ENCODE peak calls at places on chromosomes 5 and 9, in six cellular contexts. One of them, this sample, is unnamed.

GRCh38 chr9:14027114-14027812 is 286.7 kb downstream of the NFIB start:
- DNase-seq in mucosa of descending colon: peak; percentile 44
- DNase-seq in heart left ventricle: peak; percentile 75
- DNase-seq in breast epithelium: no peak
- DNase-seq in heart right ventricle: peak; percentile 44
- DNase-seq in fibroblast of lung: no peak
- DNase-seq in this sample: no peak

GRCh38 chr5:372911-373709 is 51.6 kb downstream of the AHRR start:
- DNase-seq in heart left ventricle: peak; percentile 58
- DNase-seq in heart right ventricle: no peak
- DNase-seq in fibroblast of lung: no peak
- DNase-seq in mucosa of descending colon: peak; percentile 4
- DNase-seq in breast epithelium: peak; percentile 16
- DNase-seq in this sample: peak; percentile 50

GRCh38 chr5:95870105-95870672 is 47.7 kb upstream of the GLRX start:
- DNase-seq in fibroblast of lung: no peak
- DNase-seq in heart left ventricle: no peak
- DNase-seq in heart right ventricle: no peak
- DNase-seq in mucosa of descending colon: no peak
- DNase-seq in breast epithelium: no peak
- DNase-seq in this sample: peak; percentile 82

GRCh38 chr9:77417570-77417969 is 230.6 kb downstream of the GNA14 start:
- DNase-seq in mucosa of descending colon: no peak
- DNase-seq in fibroblast of lung: peak; percentile 94
- DNase-seq in heart left ventricle: no peak
- DNase-seq in breast epithelium: no peak
- DNase-seq in heart right ventricle: no peak
- DNase-seq in this sample: no peak

GRCh38 chr9:21395778-21396717 is 10.8 kb upstream of the IFNA2 start:
- DNase-seq in fibroblast of lung: peak; percentile 18
- DNase-seq in breast epithelium: no peak
- DNase-seq in heart left ventricle: peak; percentile 76
- DNase-seq in mucosa of descending colon: peak; percentile 72
- DNase-seq in heart right ventricle: peak; percentile 57
- DNase-seq in this sample: peak; percentile 74

GRCh38 chr5:121691478-121691877 is 160.2 kb upstream of the FTMT start:
- DNase-seq in heart left ventricle: no peak
- DNase-seq in heart right ventricle: no peak
- DNase-seq in mucosa of descending colon: peak; percentile 2
- DNase-seq in fibroblast of lung: peak; percentile 22
- DNase-seq in breast epithelium: no peak
- DNase-seq in this sample: no peak

GRCh38 chr5:18113724-18114123 is 479.5 kb downstream of the TAF11L14 start:
- DNase-seq in breast epithelium: no peak
- DNase-seq in heart left ventricle: no peak
- DNase-seq in mucosa of descending colon: no peak
- DNase-seq in heart right ventricle: no peak
- DNase-seq in fibroblast of lung: peak; percentile 19
- DNase-seq in this sample: no peak

GRCh38 chr5:159908201-159908940 is 7.9 kb upstream of the ADRA1B start:
- DNase-seq in breast epithelium: no peak
- DNase-seq in heart right ventricle: no peak
- DNase-seq in mucosa of descending colon: no peak
- DNase-seq in fibroblast of lung: no peak
- DNase-seq in heart left ventricle: no peak
- DNase-seq in this sample: no peak

GRCh38 chr5:83370957-83371356 is 100.6 kb upstream of the VCAN start:
- DNase-seq in heart right ventricle: no peak
- DNase-seq in fibroblast of lung: no peak
- DNase-seq in breast epithelium: no peak
- DNase-seq in mucosa of descending colon: no peak
- DNase-seq in heart left ventricle: no peak
- DNase-seq in this sample: no peak

GRCh38 chr5:14105717-14106435 is 37.3 kb upstream of the TRIO start:
- DNase-seq in fibroblast of lung: peak; percentile 73
- DNase-seq in breast epithelium: peak; percentile 29
- DNase-seq in heart left ventricle: no peak
- DNase-seq in mucosa of descending colon: no peak
- DNase-seq in heart right ventricle: no peak
- DNase-seq in this sample: no peak

GRCh38 chr5:180640765-180641565 is 8.4 kb downstream of the FLT4 start:
- DNase-seq in heart left ventricle: peak; percentile 43
- DNase-seq in fibroblast of lung: no peak
- DNase-seq in breast epithelium: no peak
- DNase-seq in mucosa of descending colon: no peak
- DNase-seq in heart right ventricle: no peak
- DNase-seq in this sample: no peak

GRCh38 chr5:10797246-10797645 is 36.2 kb upstream of the DAP start:
- DNase-seq in heart left ventricle: no peak
- DNase-seq in breast epithelium: no peak
- DNase-seq in fibroblast of lung: peak; percentile 73
- DNase-seq in mucosa of descending colon: no peak
- DNase-seq in heart right ventricle: no peak
- DNase-seq in this sample: no peak

GRCh38 chr9:130122465-130122864 is 49.7 kb upstream of the NCS1 start:
- DNase-seq in mucosa of descending colon: no peak
- DNase-seq in breast epithelium: no peak
- DNase-seq in heart right ventricle: no peak
- DNase-seq in heart left ventricle: no peak
- DNase-seq in fibroblast of lung: no peak
- DNase-seq in this sample: no peak

GRCh38 chr5:168295574-168296201 is 4.2 kb downstream of the WWC1 start:
- DNase-seq in heart left ventricle: no peak
- DNase-seq in heart right ventricle: no peak
- DNase-seq in fibroblast of lung: peak; percentile 66
- DNase-seq in mucosa of descending colon: no peak
- DNase-seq in breast epithelium: peak; percentile 81
- DNase-seq in this sample: no peak

DNA sequence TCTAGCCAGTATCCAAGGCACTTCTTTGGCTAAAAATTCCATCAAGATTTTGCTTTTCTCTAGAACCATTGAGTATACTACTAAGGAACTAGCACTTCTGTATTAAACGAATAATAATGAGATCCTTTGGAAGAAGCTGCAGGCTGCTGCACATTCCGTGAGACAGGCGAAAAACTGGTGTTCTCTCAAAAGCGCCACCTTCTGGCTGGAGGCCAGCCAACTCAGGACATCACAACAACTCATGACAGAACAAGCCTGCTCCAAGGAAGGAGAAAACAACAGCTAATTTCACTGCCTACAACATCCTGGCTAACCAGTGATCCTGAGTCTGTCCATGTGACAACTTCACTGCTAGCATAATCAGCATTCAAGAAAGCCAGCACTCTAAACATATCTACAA is 150.4 kb downstream of the YTHDC2 start:
- DNase-seq in breast epithelium: no peak
- DNase-seq in heart left ventricle: peak; percentile 62
- DNase-seq in heart right ventricle: peak; percentile 45
- DNase-seq in fibroblast of lung: peak; percentile 11
- DNase-seq in mucosa of descending colon: peak; percentile 69
- DNase-seq in this sample: peak; percentile 59
- TF ChIP-seq CTCF in breast epithelium: no peak
- TF ChIP-seq CTCF in heart left ventricle: peak; percentile 13
- TF ChIP-seq CTCF in heart right ventricle: peak; percentile 33
- TF ChIP-seq CTCF in fibroblast of lung: peak; percentile 12
- TF ChIP-seq CTCF in mucosa of descending colon: no peak
- TF ChIP-seq CTCF in this sample: peak; percentile 45

GRCh38 chr5:41637424-41637823 is 127.0 kb upstream of the PLCXD3 start:
- DNase-seq in mucosa of descending colon: no peak
- DNase-seq in breast epithelium: no peak
- DNase-seq in heart left ventricle: no peak
- DNase-seq in heart right ventricle: no peak
- DNase-seq in fibroblast of lung: no peak
- DNase-seq in this sample: no peak

GRCh38 chr5:41641621-41642020 is 131.2 kb upstream of the PLCXD3 start:
- DNase-seq in breast epithelium: no peak
- DNase-seq in mucosa of descending colon: no peak
- DNase-seq in heart right ventricle: no peak
- DNase-seq in fibroblast of lung: peak; percentile 41
- DNase-seq in heart left ventricle: no peak
- DNase-seq in this sample: no peak

GRCh38 chr5:41636605-41637004 is 126.2 kb upstream of the PLCXD3 start:
- DNase-seq in heart right ventricle: no peak
- DNase-seq in fibroblast of lung: peak; percentile 12
- DNase-seq in mucosa of descending colon: peak; percentile 8
- DNase-seq in breast epithelium: no peak
- DNase-seq in heart left ventricle: no peak
- DNase-seq in this sample: no peak

GRCh38 chr5:41638685-41639084 is 128.3 kb upstream of the PLCXD3 start:
- DNase-seq in mucosa of descending colon: no peak
- DNase-seq in heart right ventricle: no peak
- DNase-seq in breast epithelium: no peak
- DNase-seq in fibroblast of lung: no peak
- DNase-seq in heart left ventricle: no peak
- DNase-seq in this sample: no peak

GRCh38 chr5:41637869-41638268 is 127.5 kb upstream of the PLCXD3 start:
- DNase-seq in fibroblast of lung: peak; percentile 2
- DNase-seq in mucosa of descending colon: no peak
- DNase-seq in heart left ventricle: no peak
- DNase-seq in heart right ventricle: no peak
- DNase-seq in breast epithelium: no peak
- DNase-seq in this sample: no peak
- TF ChIP-seq CTCF in fibroblast of lung: peak; percentile 36
- TF ChIP-seq CTCF in mucosa of descending colon: no peak
- TF ChIP-seq CTCF in heart left ventricle: no peak
- TF ChIP-seq CTCF in heart right ventricle: peak; percentile 31
- TF ChIP-seq CTCF in breast epithelium: no peak
- TF ChIP-seq CTCF in this sample: no peak

GRCh38 chr9:93996367-93996766 is 41.2 kb upstream of the BARX1 start:
- DNase-seq in heart right ventricle: no peak
- DNase-seq in heart left ventricle: no peak
- DNase-seq in mucosa of descending colon: no peak
- DNase-seq in breast epithelium: no peak
- DNase-seq in fibroblast of lung: no peak
- DNase-seq in this sample: no peak

GRCh38 chr9:93994132-93994531 is 39.0 kb upstream of the BARX1 start:
- DNase-seq in heart right ventricle: no peak
- DNase-seq in fibroblast of lung: no peak
- DNase-seq in mucosa of descending colon: no peak
- DNase-seq in heart left ventricle: no peak
- DNase-seq in breast epithelium: no peak
- DNase-seq in this sample: no peak

GRCh38 chr9:94002316-94003140 is 47.4 kb upstream of the BARX1 start:
- DNase-seq in breast epithelium: no peak
- DNase-seq in heart left ventricle: no peak
- DNase-seq in heart right ventricle: no peak
- DNase-seq in fibroblast of lung: peak; percentile 62
- DNase-seq in mucosa of descending colon: peak; percentile 65
- DNase-seq in this sample: peak; percentile 62

GRCh38 chr9:93992830-93993229 is 37.7 kb upstream of the BARX1 start:
- DNase-seq in heart left ventricle: no peak
- DNase-seq in fibroblast of lung: no peak
- DNase-seq in mucosa of descending colon: no peak
- DNase-seq in heart right ventricle: no peak
- DNase-seq in breast epithelium: no peak
- DNase-seq in this sample: no peak

GRCh38 chr9:93996863-93997262 is 41.7 kb upstream of the BARX1 start:
- DNase-seq in fibroblast of lung: no peak
- DNase-seq in heart right ventricle: no peak
- DNase-seq in breast epithelium: no peak
- DNase-seq in mucosa of descending colon: no peak
- DNase-seq in heart left ventricle: no peak
- DNase-seq in this sample: no peak
- TF ChIP-seq CTCF in fibroblast of lung: no peak
- TF ChIP-seq CTCF in heart right ventricle: no peak
- TF ChIP-seq CTCF in breast epithelium: no peak
- TF ChIP-seq CTCF in mucosa of descending colon: no peak
- TF ChIP-seq CTCF in heart left ventricle: no peak
- TF ChIP-seq CTCF in this sample: no peak

DNA sequence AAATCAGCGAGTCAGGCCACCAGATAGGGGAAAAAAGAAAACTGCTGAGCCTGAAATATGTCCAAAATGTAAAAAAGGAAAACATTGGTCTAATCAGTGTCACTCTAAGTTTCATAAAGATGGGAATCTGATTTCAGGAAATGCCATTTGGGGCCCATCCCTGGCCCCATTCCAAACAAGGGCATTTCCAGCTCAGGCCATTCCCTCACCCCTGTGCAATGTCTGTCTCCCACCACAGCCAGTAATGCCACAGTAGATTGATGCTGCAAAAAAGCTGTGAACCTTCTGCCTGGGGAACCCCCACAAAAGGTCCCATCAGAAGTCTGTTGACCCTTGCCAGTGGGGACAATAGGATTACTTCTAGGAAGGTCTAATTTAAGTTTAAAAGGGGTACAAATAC is 199.6 kb downstream of the YTHDC2 start:
- DNase-seq in fibroblast of lung: no peak
- DNase-seq in heart right ventricle: no peak
- DNase-seq in mucosa of descending colon: no peak
- DNase-seq in heart left ventricle: no peak
- DNase-seq in breast epithelium: no peak
- DNase-seq in this sample: no peak
- TF ChIP-seq CTCF in fibroblast of lung: no peak
- TF ChIP-seq CTCF in heart right ventricle: no peak
- TF ChIP-seq CTCF in mucosa of descending colon: no peak
- TF ChIP-seq CTCF in heart left ventricle: no peak
- TF ChIP-seq CTCF in breast epithelium: no peak
- TF ChIP-seq CTCF in this sample: no peak

DNA sequence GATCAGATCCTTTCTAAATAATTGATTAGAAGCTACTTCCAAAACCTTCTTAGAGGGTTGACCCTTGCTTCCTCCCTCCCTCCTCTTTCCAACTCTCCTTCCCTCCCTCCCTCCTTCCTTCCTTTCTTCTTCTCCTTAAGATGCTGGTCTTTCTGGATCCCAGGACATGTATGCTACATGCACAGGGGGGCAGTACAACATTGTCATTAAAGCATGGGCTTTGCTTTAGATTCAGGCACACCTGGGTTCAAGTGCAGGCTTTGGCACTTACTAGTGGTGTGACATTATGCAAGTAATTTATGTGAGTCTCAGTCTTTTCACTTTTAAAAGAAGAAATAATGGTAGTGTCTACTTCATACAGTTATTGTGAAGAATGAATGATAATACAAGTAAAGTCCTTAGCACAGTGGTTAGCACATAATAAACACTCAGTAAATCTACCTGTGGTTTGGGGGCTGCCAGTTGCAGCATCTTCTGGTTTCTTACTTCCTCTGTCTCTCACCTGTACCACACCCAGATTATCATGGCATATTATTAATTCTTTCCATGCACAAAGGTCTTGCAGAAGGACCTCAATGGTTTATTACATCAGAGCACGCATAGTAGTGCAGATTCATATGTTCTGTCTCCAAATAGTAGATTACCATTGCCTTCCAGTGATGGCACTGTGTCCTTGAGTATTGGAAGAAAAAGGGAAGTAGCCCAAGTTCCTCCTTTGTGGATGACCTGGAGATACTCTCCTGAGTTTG is 154.1 kb downstream of the ARHGAP26 start:
- DNase-seq in heart right ventricle: no peak
- DNase-seq in fibroblast of lung: peak; percentile 43
- DNase-seq in heart left ventricle: no peak
- DNase-seq in breast epithelium: no peak
- DNase-seq in mucosa of descending colon: no peak
- DNase-seq in this sample: peak; percentile 28
- TF ChIP-seq CTCF in heart right ventricle: peak; percentile 20
- TF ChIP-seq CTCF in fibroblast of lung: peak; percentile 26
- TF ChIP-seq CTCF in heart left ventricle: no peak
- TF ChIP-seq CTCF in breast epithelium: no peak
- TF ChIP-seq CTCF in mucosa of descending colon: no peak
- TF ChIP-seq CTCF in this sample: no peak

GRCh38 chr5:54703091-54703490 is 185.5 kb downstream of the SNX18 start:
- DNase-seq in heart right ventricle: peak; percentile 46
- DNase-seq in mucosa of descending colon: peak; percentile 14
- DNase-seq in fibroblast of lung: peak; percentile 85
- DNase-seq in breast epithelium: peak; percentile 45
- DNase-seq in heart left ventricle: peak; percentile 65
- DNase-seq in this sample: no peak
- TF ChIP-seq CTCF in heart right ventricle: no peak
- TF ChIP-seq CTCF in mucosa of descending colon: no peak
- TF ChIP-seq CTCF in fibroblast of lung: no peak
- TF ChIP-seq CTCF in breast epithelium: no peak
- TF ChIP-seq CTCF in heart left ventricle: no peak
- TF ChIP-seq CTCF in this sample: no peak

GRCh38 chr5:82151217-82151616 is 126.9 kb downstream of the RPS23 start:
- DNase-seq in heart left ventricle: no peak
- DNase-seq in mucosa of descending colon: no peak
- DNase-seq in fibroblast of lung: no peak
- DNase-seq in heart right ventricle: no peak
- DNase-seq in breast epithelium: no peak
- DNase-seq in this sample: no peak
- TF ChIP-seq CTCF in heart left ventricle: no peak
- TF ChIP-seq CTCF in mucosa of descending colon: no peak
- TF ChIP-seq CTCF in fibroblast of lung: no peak
- TF ChIP-seq CTCF in heart right ventricle: no peak
- TF ChIP-seq CTCF in breast epithelium: no peak
- TF ChIP-seq CTCF in this sample: no peak

This sample was measured in activated CD8-positive, alpha-beta T cell treated with anti-CD3 and anti-CD28 coated beads for 36 hours.